ENCODE peak calls at places on chromosomes 12 and 14, in six cellular contexts. Q is BE2C, N is breast epithelium, M is left ventricle myocardium inferior, O is right cardiac atrium, E is HepG2. S is an unnamed sample.

GRCh38 chr12:102652645-102653313 is 172.4 kb upstream of the IGF1 start:
- DNase-seq in O (no peak), Q (no peak), N (no peak), E (no peak), M (no peak), S (no peak)

GRCh38 chr14:70635971-70636595 is 5.6 kb upstream of the TTC9 start:
- DNase-seq in E (peak; percentile 10), M (no peak), Q (no peak), O (no peak), N (no peak), S (no peak)

GRCh38 chr12:77973579-77973978 is 142.9 kb downstream of the NAV3 start:
- DNase-seq in Q (no peak), O (no peak), M (no peak), E (no peak), N (no peak), S (no peak)

GRCh38 chr12:14076538-14076937 is 95.1 kb upstream of the GRIN2B start:
- DNase-seq in Q (no peak), N (no peak), O (no peak), M (no peak), E (no peak), S (no peak)

GRCh38 chr12:23889069-23889440 is 60.4 kb downstream of the SOX5 start:
- DNase-seq in E (no peak), M (no peak), O (no peak), N (no peak), Q (no peak), S (no peak)

GRCh38 chr12:3530548-3530947 is 39.5 kb downstream of the PRMT8 start:
- DNase-seq in O (peak; percentile 36), E (no peak), N (no peak), Q (no peak), M (peak; percentile 65), S (no peak)

GRCh38 chr12:50057000-50057841 is at the start of gene ASIC1:
- DNase-seq in Q (peak; percentile 85), E (no peak), O (peak; percentile 77), M (peak; percentile 76), N (peak; percentile 50), S (peak; percentile 79)

GRCh38 chr14:25371053-25371452 is 321.1 kb upstream of the STXBP6 start:
- DNase-seq in E (no peak), O (no peak), Q (no peak), M (no peak), N (no peak), S (no peak)

GRCh38 chr12:55718020-55718419 is 2.2 kb upstream of the RDH5 start:
- DNase-seq in O (peak; percentile 14), N (peak; percentile 64), E (no peak), Q (no peak), M (no peak), S (no peak)

GRCh38 chr12:32893458-32893857 is 3.1 kb downstream of the PKP2 start:
- DNase-seq in N (no peak), O (no peak), M (no peak), Q (no peak), E (peak; percentile 74), S (no peak)

GRCh38 chr12:29844667-29845066 is 60.9 kb upstream of the TMTC1 start:
- DNase-seq in M (no peak), N (no peak), Q (no peak), E (no peak), O (no peak), S (no peak)

GRCh38 chr12:39620664-39621658 is 1.4 kb upstream of the ABCD2 start:
- DNase-seq in O (no peak), Q (peak; percentile 13), M (no peak), N (no peak), E (no peak), S (no peak)

GRCh38 chr12:100842156-100842555 is 47.6 kb downstream of the ANO4 start:
- DNase-seq in Q (no peak), M (no peak), O (no peak), E (no peak), N (no peak), S (no peak)

GRCh38 chr14:52686176-52686575 is 9.2 kb downstream of the ERO1A start:
- DNase-seq in Q (no peak), O (no peak), M (no peak), E (no peak), N (no peak), S (no peak)
- H3K4me1 ChIP-seq in Q (no peaks in the 10 kb centered on the region), O (peaks cover 7% of the 10 kb centered on the region), M (peaks cover 5% of the 10 kb centered on the region), E (peaks cover 70% of the 10 kb centered on the region), N (no peaks in the 10 kb centered on the region), S (no peaks in the 10 kb centered on the region)

DNA sequence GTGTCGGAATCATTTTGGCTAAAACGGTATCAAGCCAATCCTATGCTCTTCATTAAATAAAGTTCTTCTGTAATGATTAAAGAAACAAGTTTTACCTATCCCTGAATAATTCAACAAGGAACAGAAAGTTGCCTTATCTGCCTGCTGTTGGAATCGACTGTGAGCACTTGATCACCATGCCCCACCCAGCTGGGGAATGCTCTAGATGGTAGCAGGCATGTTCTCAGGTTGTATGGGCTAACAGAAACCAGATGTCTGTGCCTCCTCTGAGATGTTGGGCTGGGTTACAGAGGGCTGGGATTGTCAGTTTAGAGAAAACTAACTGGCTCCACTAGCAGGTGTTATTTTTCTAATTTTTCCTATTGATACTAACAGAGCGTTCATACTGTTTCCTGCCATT is 28.9 kb downstream of the RTRAF start:
- DNase-seq in O (no peak), M (no peak), E (no peak), N (no peak), Q (no peak), S (no peak)
- H3K4me1 ChIP-seq in O (peaks cover 33% of the 10 kb centered on the region), M (peaks cover 100% of the 10 kb centered on the region), E (no peaks in the 10 kb centered on the region), N (no peaks in the 10 kb centered on the region), Q (peaks cover 13% of the 10 kb centered on the region), S (no peaks in the 10 kb centered on the region)

GRCh38 chr12:89344862-89345202 is 7.5 kb downstream of the DUSP6 start:
- DNase-seq in E (peak; percentile 43), N (no peak), M (no peak), Q (no peak), O (no peak), S (no peak)
- H3K4me1 ChIP-seq in E (peaks cover 66% of the 10 kb centered on the region), N (peaks cover 10% of the 10 kb centered on the region), M (peaks cover 61% of the 10 kb centered on the region), Q (peaks cover 7% of the 10 kb centered on the region), O (peaks cover 3% of the 10 kb centered on the region), S (no peaks in the 10 kb centered on the region)

DNA sequence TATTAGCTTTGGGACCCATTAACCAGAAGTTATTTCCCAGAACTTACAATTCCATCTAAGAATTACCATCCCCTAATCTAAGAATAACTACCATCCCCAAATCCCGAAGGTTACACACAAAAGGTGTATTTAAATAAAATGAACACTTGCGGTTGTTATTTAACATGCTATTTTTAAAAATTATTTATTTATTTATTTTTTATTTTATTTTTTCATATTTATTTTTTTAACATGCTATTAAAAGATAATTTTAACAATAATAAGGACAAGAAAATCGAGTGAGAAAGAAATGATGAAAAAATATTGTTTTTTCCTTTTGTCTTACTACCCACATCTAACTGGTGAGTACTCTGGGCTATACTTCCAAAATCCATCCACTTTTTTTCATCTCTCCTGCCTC is 6.3 kb downstream of the FBXO33 start:
- DNase-seq in M (no peak), Q (no peak), E (no peak), N (no peak), O (no peak), S (no peak)
- H3K4me1 ChIP-seq in M (peaks cover 83% of the 10 kb centered on the region), Q (no peaks in the 10 kb centered on the region), E (peaks cover 31% of the 10 kb centered on the region), N (peaks cover 4% of the 10 kb centered on the region), O (peaks cover 7% of the 10 kb centered on the region), S (no peaks in the 10 kb centered on the region)

GRCh38 chr12:69658203-69658602 is 40.9 kb downstream of the BEST3 start:
- DNase-seq in Q (no peak), M (no peak), N (no peak), O (no peak), E (no peak), S (no peak)

GRCh38 chr12:69657376-69658137 is 41.5 kb downstream of the BEST3 start:
- DNase-seq in E (peak; percentile 49), O (no peak), M (no peak), N (no peak), Q (no peak), S (no peak)

GRCh38 chr12:69651922-69652321 is 41.2 kb upstream of the LRRC10 start:
- DNase-seq in M (no peak), O (no peak), E (no peak), N (no peak), Q (no peak), S (no peak)

GRCh38 chr12:69653703-69654102 is 43.0 kb upstream of the LRRC10 start:
- DNase-seq in E (no peak), O (no peak), M (no peak), N (no peak), Q (no peak), S (no peak)

DNA sequence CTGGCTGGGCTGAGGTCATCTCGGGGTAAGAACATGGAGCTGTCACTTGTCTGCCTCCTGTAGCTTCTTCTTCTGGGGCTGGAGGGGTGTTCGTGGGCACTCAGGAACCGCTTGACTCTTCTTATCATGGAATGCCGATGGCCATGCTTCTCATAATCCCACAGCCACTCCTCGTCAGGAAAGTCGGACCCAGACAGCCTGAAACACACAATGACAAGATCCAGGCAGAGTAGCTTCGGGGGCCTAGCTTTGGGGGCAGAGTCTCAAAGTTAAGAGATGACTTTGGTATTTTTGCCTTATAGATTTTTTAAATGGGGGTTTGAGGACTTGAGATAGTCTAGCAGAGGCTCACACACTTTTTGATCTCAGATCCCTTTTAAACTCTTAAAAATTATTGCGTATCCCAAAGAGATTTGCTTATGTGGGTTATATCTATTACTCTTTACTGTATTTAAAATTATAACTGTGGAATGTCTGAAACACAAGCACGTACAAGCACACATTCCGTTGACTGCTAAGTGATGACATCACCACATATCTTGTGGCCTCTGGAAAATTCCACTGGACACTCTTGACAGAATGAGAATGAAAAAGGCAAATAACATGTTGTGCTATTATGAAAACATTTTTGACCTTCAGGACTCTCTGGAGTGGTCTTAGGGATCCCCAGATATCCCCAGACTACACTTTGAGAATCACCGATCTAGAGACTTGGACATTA is 43.3 kb downstream of the BEST3 start:
- DNase-seq in Q (no peak), M (no peak), E (peak; percentile 67), N (peak; percentile 42), O (no peak), S (no peak)
- H3K4me1 ChIP-seq in Q (no peaks in the 10 kb centered on the region), M (peaks cover 17% of the 10 kb centered on the region), E (peaks cover 23% of the 10 kb centered on the region), N (no peaks in the 10 kb centered on the region), O (no peaks in the 10 kb centered on the region), S (no peaks in the 10 kb centered on the region)

DNA sequence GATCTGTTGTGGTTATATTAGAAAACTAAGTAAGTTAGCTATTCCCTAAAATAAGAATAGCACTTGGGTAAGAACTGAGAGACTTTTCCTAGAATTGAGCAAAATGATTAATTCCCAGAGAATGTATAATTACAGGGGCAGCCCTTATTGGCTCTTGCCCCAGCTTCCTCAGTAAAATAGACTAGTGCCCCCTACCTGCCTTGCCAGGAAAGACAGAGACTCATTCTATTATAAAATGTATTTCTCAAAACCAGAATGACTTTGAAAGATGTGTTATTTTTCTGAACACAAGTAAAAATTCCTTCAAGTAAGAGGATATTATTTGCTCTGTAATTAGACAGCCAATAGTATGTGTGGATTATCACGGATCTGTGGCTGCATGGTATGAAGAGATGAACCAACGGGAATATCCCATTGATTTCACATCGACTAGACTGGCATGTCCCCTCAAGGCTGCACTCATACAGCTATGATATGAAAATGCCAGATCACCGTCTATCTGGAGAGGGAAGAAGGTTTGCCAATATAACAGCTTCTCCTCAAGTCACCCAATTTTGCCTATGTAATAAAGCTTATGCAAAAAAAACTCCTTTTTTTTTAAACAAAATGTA is 7.4 kb upstream of the GLRX5 start:
- DNase-seq in O (peak; percentile 62), M (no peak), N (no peak), Q (peak; percentile 56), E (peak; percentile 36), S (peak; percentile 80)
- H3K4me1 ChIP-seq in O (peaks cover 17% of the 10 kb centered on the region), M (peaks cover 71% of the 10 kb centered on the region), N (peaks cover 17% of the 10 kb centered on the region), Q (peaks cover 19% of the 10 kb centered on the region), E (peaks cover 91% of the 10 kb centered on the region), S (peaks cover 19% of the 10 kb centered on the region)

GRCh38 chr12:54389536-54390175 is 5.1 kb upstream of the ZNF385A start:
- DNase-seq in N (no peak), Q (no peak), E (no peak), M (peak; percentile 14), O (no peak), S (no peak)
- H3K4me1 ChIP-seq in N (no peaks in the 10 kb centered on the region), Q (peaks cover 16% of the 10 kb centered on the region), E (peaks cover 29% of the 10 kb centered on the region), M (peaks cover 22% of the 10 kb centered on the region), O (no peaks in the 10 kb centered on the region), S (no peaks in the 10 kb centered on the region)

S was measured in uterus.